ENCODE peak calls at places on chromosomes 13 and 19, in six cellular contexts. P, R, G, S, L and I are unnamed samples.

GRCh38 chr19:18735324-18735723 is 51.8 kb downstream of the CRTC1 start:
- DNase-seq in P (no peak), R (no peak), G (no peak), S (no peak), L (no peak), I (no peak)

GRCh38 chr13:73300718-73301425 is 242.1 kb downstream of the KLF5 start:
- DNase-seq in P (no peak), R (no peak), G (no peak), S (no peak), L (no peak), I (no peak)

GRCh38 chr19:4373601-4374441 is 26.5 kb downstream of the SH3GL1 start:
- DNase-seq in P (no peak), R (peak; percentile 35), G (no peak), S (peak; percentile 50), L (peak; percentile 38), I (no peak)

GRCh38 chr13:33797622-33798021 is 20.3 kb upstream of the RFC3 start:
- DNase-seq in P (no peak), R (no peak), G (no peak), S (peak; percentile 21), L (peak; percentile 36), I (no peak)

GRCh38 chr19:12938536-12939291 is at the start of gene CALR:
- DNase-seq in P (peak; percentile 45), R (no peak), G (peak; percentile 64), S (peak; percentile 47), L (peak; percentile 48), I (peak; percentile 19)

GRCh38 chr13:89746554-89746953 is 1600.9 kb upstream of the MIR17HG start:
- DNase-seq in P (no peak), R (no peak), G (peak; percentile 51), S (no peak), L (no peak), I (no peak)

GRCh38 chr19:55695511-55696290 is 20.7 kb downstream of the EPN1 start:
- DNase-seq in P (no peak), R (no peak), G (no peak), S (no peak), L (no peak), I (no peak)

GRCh38 chr19:18594096-18594823 is 5.7 kb downstream of the REX1BD start:
- DNase-seq in P (peak; percentile 79), R (no peak), G (peak; percentile 96), S (peak; percentile 68), L (peak; percentile 86), I (peak; percentile 71)

GRCh38 chr19:13173129-13173737 is 23.0 kb downstream of the IER2 start:
- DNase-seq in P (no peak), R (no peak), G (no peak), S (no peak), L (no peak), I (no peak)

GRCh38 chr19:3175761-3176714 is 2.5 kb upstream of the S1PR4 start:
- DNase-seq in P (peak; percentile 87), R (peak; percentile 75), G (no peak), S (peak; percentile 67), L (peak; percentile 83), I (peak; percentile 73)

GRCh38 chr13:47250141-47250540 is 353.3 kb upstream of the HTR2A start:
- DNase-seq in P (no peak), R (no peak), G (no peak), S (peak; percentile 64), L (peak; percentile 44), I (no peak)

GRCh38 chr19:49860716-49861100 is 6.7 kb downstream of the PNKP start:
- DNase-seq in P (no peak), R (no peak), G (no peak), S (no peak), L (no peak), I (no peak)

GRCh38 chr13:113096052-113096744 is 9.4 kb upstream of the F7 start:
- DNase-seq in P (no peak), R (no peak), G (no peak), S (no peak), L (no peak), I (no peak)

GRCh38 chr13:24066405-24067292 is 93.9 kb upstream of the SPATA13 start:
- DNase-seq in P (no peak), R (no peak), G (no peak), S (no peak), L (no peak), I (no peak)

GRCh38 chr19:46717034-46717715 is at the start of gene PRKD2:
- DNase-seq in P (peak; percentile 94), R (no peak), G (peak; percentile 96), S (peak; percentile 82), L (peak; percentile 83), I (peak; percentile 95)

GRCh38 chr13:30396434-30397075 is 25.7 kb upstream of the UBE2L5 start:
- DNase-seq in P (no peak), R (no peak), G (no peak), S (peak; percentile 35), L (no peak), I (no peak)

GRCh38 chr19:7242601-7243258 is 51.5 kb downstream of the INSR start:
- DNase-seq in P (no peak), R (peak; percentile 79), G (no peak), S (peak; percentile 94), L (peak; percentile 83), I (no peak)

GRCh38 chr19:56125806-56126590 is 4.9 kb upstream of the ZNF787 start:
- DNase-seq in P (peak; percentile 56), R (no peak), G (no peak), S (no peak), L (no peak), I (no peak)

GRCh38 chr13:35920816-35921215 is 210.4 kb downstream of the DCLK1 start:
- DNase-seq in P (no peak), R (no peak), G (no peak), S (no peak), L (no peak), I (no peak)

GRCh38 chr19:46944918-46945628 is 74.6 kb upstream of the NPAS1 start:
- DNase-seq in P (peak; percentile 46), R (no peak), G (peak; percentile 90), S (peak; percentile 62), L (peak; percentile 78), I (no peak)

GRCh38 chr19:49017666-49018351 is 918 bp upstream of the LHB start:
- DNase-seq in P (peak; percentile 49), R (no peak), G (peak; percentile 79), S (peak; percentile 41), L (peak; percentile 46), I (peak; percentile 76)

GRCh38 chr19:30388327-30388726 is 16.1 kb downstream of the ZNF536 start:
- DNase-seq in P (no peak), R (no peak), G (no peak), S (no peak), L (no peak), I (no peak)

GRCh38 chr19:16369664-16370576 is 45.3 kb downstream of the KLF2 start:
- DNase-seq in P (no peak), R (no peak), G (no peak), S (no peak), L (no peak), I (no peak)

GRCh38 chr13:106899444-106899843 is 331.5 kb upstream of the ARGLU1 start:
- DNase-seq in P (no peak), R (no peak), G (no peak), S (no peak), L (no peak), I (no peak)

GRCh38 chr13:44238011-44238421 is 135.6 kb upstream of the SERP2 start:
- DNase-seq in P (no peak), R (peak; percentile 49), G (no peak), S (no peak), L (peak; percentile 72), I (no peak)

GRCh38 chr19:43572172-43572588 is 3.1 kb downstream of the XRCC1 start:
- DNase-seq in P (no peak), R (no peak), G (no peak), S (no peak), L (no peak), I (no peak)

GRCh38 chr19:17473041-17473440 is 2.7 kb downstream of the SLC27A1 start:
- DNase-seq in P (no peak), R (no peak), G (no peak), S (peak; percentile 76), L (peak; percentile 81), I (peak; percentile 54)

GRCh38 chr19:16327501-16327900 is 2.9 kb downstream of the KLF2 start:
- DNase-seq in P (peak; percentile 39), R (no peak), G (no peak), S (no peak), L (no peak), I (no peak)

GRCh38 chr19:13122980-13123957 is 5.2 kb downstream of the NACC1 start:
- DNase-seq in P (no peak), R (no peak), G (no peak), S (no peak), L (no peak), I (no peak)

DNA sequence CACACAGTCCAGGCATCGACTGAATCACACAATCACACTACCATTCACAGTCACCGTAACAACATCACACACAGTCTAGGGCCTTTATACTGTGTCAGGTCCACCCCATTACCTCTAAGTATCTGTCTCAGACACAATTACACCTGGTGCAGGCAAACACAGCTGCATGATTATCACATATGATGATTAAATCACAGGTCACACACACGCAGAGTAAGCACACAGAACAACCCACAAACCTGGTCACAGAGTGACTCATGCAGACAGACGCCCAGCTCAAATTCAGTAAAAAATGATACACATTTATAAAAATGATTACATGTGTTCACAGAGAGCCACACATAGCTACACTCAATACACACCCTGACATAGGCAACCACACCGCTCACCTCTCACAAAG is 1.2 kb upstream of the ZSCAN22 start:
- DNase-seq in P (no peak), R (no peak), G (no peak), S (peak; percentile 40), L (no peak), I (no peak)
- TF ChIP-seq CTCF in P (no peak), R (no peak), G (no peak), S (no peak), L (no peak), I (no peak)

GRCh38 chr13:52104624-52105023 is 24.2 kb downstream of the NEK5 start:
- DNase-seq in P (no peak), R (no peak), G (no peak), S (peak; percentile 52), L (peak; percentile 25), I (no peak)
- TF ChIP-seq CTCF in P (no peak), R (no peak), G (no peak), S (no peak), L (no peak), I (no peak)

DNA sequence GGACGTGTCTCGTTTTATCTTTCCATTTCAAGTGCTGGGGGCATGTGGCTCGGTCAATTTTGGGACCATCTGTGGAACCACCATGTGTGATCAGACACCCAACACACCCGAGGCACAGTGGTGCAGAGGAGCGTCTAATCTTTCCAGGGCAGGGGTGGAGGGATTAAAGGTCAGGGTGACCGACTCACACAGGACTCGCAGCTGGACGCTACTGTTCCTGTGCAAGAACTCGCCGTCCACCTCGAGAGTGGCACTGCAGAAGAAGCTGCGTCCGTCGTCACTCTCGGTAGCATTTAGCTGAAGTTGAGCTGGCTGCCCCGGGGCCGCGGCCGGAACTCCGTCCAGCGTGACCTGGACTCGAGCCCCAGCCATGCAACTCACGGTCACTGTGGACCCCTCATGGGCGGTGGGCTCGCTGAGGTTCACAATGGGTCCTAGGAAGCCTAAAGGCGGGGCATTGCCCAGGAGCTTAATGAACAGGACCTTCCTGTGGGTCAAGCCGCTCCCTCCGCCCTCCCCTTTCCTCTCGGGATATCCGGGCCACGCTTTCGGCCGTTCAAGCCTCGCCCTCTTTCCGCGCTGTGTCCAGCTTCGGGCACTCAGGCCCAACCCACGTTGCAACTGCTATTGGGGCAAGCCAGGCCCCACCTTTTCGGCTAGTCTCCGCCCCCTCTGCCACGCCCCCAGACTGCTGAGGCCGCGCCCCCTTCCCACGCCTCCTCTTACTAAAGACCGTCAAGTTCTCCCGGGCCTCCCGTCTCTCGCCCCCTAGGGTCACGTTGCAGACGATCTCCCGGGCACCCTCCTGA is 1.2 kb upstream of the RAVER1 start:
- DNase-seq in P (peak; percentile 97), R (peak; percentile 81), G (peak; percentile 93), S (peak; percentile 98), L (peak; percentile 98), I (peak; percentile 92)
- TF ChIP-seq CTCF in P (no peak), R (peak; percentile 40), G (peak; percentile 24), S (no peak), L (peak; percentile 27), I (no peak)

GRCh38 chr13:100542546-100543156 is 45.9 kb downstream of the GGACT start:
- DNase-seq in P (no peak), R (peak; percentile 9), G (no peak), S (peak; percentile 57), L (peak; percentile 60), I (no peak)
- TF ChIP-seq CTCF in P (peak; percentile 34), R (peak; percentile 63), G (peak; percentile 55), S (peak; percentile 55), L (peak; percentile 63), I (no peak)